ENCODE peak calls at places on chromosomes 5 and 9, in four cellular contexts. Q, R, W and H are unnamed samples.

GRCh38 chr9:33044162-33044673 is 19.1 kb downstream of the DNAJA1 start:
- DNase-seq in W (no peak), R (no peak), Q (peak), H (peak)

GRCh38 chr9:137358126-137358525 is 56.1 kb upstream of the NRARP start:
- DNase-seq in W (no peak), R (no peak), Q (no peak), H (no peak)

GRCh38 chr9:32579706-32580331 is 6.9 kb upstream of the NDUFB6 start:
- DNase-seq in R (peak), Q (peak), W (peak), H (peak)

GRCh38 chr5:122715095-122715494 is 59.8 kb upstream of the SNX2 start:
- DNase-seq in Q (no peak), R (no peak), W (no peak), H (no peak)

GRCh38 chr9:121840838-121841760 is 189.7 kb downstream of the DAB2IP start:
- DNase-seq in Q (no peak), R (peak), W (no peak), H (no peak)

GRCh38 chr5:126483156-126483555 is 59.9 kb downstream of the GRAMD2B start:
- DNase-seq in R (no peak), Q (no peak), W (no peak), H (no peak)

GRCh38 chr9:83062653-83063527 is at the start of gene RASEF:
- DNase-seq in R (no peak), W (peak), Q (no peak), H (no peak)

GRCh38 chr5:79301046-79301712 is 65.2 kb downstream of the JMY start:
- DNase-seq in R (no peak), W (no peak), Q (no peak), H (no peak)